ENCODE peak calls at places on chromosomes 4 and X, in six cellular contexts. One of them, this sample, is unnamed.

GRCh38 chrX:30900227-30900626 is 11.2 kb upstream of the TAB3 start:
- DNase-seq in HCT116: no peak
- DNase-seq in cardiac muscle cell: no peak
- DNase-seq in lower lobe of right lung: no peak
- DNase-seq in GM12865: no peak
- DNase-seq in uterus: no peak
- DNase-seq in this sample: no peak

GRCh38 chr4:183082053-183082452 is 17.0 kb upstream of the WWC2 start:
- DNase-seq in GM12865: no peak
- DNase-seq in uterus: no peak
- DNase-seq in HCT116: no peak
- DNase-seq in cardiac muscle cell: no peak
- DNase-seq in lower lobe of right lung: no peak
- DNase-seq in this sample: no peak

GRCh38 chrX:101685923-101686322 is 26.3 kb upstream of the ARMCX2 start:
- DNase-seq in HCT116: no peak
- DNase-seq in uterus: no peak
- DNase-seq in lower lobe of right lung: no peak
- DNase-seq in GM12865: no peak
- DNase-seq in cardiac muscle cell: no peak
- DNase-seq in this sample: no peak

GRCh38 chr4:129342820-129343219 is 246.9 kb downstream of the C4orf33 start:
- DNase-seq in cardiac muscle cell: no peak
- DNase-seq in GM12865: no peak
- DNase-seq in HCT116: no peak
- DNase-seq in lower lobe of right lung: no peak
- DNase-seq in uterus: no peak
- DNase-seq in this sample: no peak

GRCh38 chr4:183398298-183399129 is 45.9 kb upstream of the CDKN2AIP start:
- DNase-seq in cardiac muscle cell: peak
- DNase-seq in GM12865: peak
- DNase-seq in uterus: peak
- DNase-seq in HCT116: no peak
- DNase-seq in lower lobe of right lung: peak
- DNase-seq in this sample: peak

GRCh38 chr4:16259531-16260246 is 33.4 kb upstream of the TAPT1 start:
- DNase-seq in uterus: no peak
- DNase-seq in GM12865: no peak
- DNase-seq in HCT116: no peak
- DNase-seq in cardiac muscle cell: no peak
- DNase-seq in lower lobe of right lung: no peak
- DNase-seq in this sample: no peak

GRCh38 chrX:110346681-110347080 is 12.0 kb upstream of the RTL9 start:
- DNase-seq in uterus: peak
- DNase-seq in lower lobe of right lung: no peak
- DNase-seq in HCT116: no peak
- DNase-seq in cardiac muscle cell: peak
- DNase-seq in GM12865: no peak
- DNase-seq in this sample: no peak

GRCh38 chr4:22471999-22472434 is 43.8 kb downstream of the ADGRA3 start:
- DNase-seq in uterus: no peak
- DNase-seq in cardiac muscle cell: peak
- DNase-seq in lower lobe of right lung: no peak
- DNase-seq in GM12865: no peak
- DNase-seq in HCT116: no peak
- DNase-seq in this sample: no peak

GRCh38 chr4:153159016-153159415 is 45.2 kb upstream of the TRIM2 start:
- DNase-seq in cardiac muscle cell: no peak
- DNase-seq in lower lobe of right lung: no peak
- DNase-seq in uterus: no peak
- DNase-seq in GM12865: no peak
- DNase-seq in HCT116: no peak
- DNase-seq in this sample: no peak

GRCh38 chrX:53284684-53285447 is 3.5 kb upstream of the IQSEC2 start:
- DNase-seq in lower lobe of right lung: peak
- DNase-seq in cardiac muscle cell: peak
- DNase-seq in GM12865: peak
- DNase-seq in uterus: peak
- DNase-seq in HCT116: no peak
- DNase-seq in this sample: peak

GRCh38 chrX:82775426-82775825 is 732.7 kb upstream of the POU3F4 start:
- DNase-seq in cardiac muscle cell: no peak
- DNase-seq in uterus: no peak
- DNase-seq in GM12865: no peak
- DNase-seq in HCT116: no peak
- DNase-seq in lower lobe of right lung: no peak
- DNase-seq in this sample: no peak

GRCh38 chr4:103451341-103451740 is 253.2 kb upstream of the CENPE start:
- DNase-seq in cardiac muscle cell: no peak
- DNase-seq in HCT116: peak
- DNase-seq in uterus: no peak
- DNase-seq in lower lobe of right lung: no peak
- DNase-seq in GM12865: no peak
- DNase-seq in this sample: no peak

GRCh38 chr4:108140328-108140727 is 28.4 kb downstream of the LEF1 start:
- DNase-seq in HCT116: no peak
- DNase-seq in uterus: no peak
- DNase-seq in GM12865: no peak
- DNase-seq in lower lobe of right lung: no peak
- DNase-seq in cardiac muscle cell: no peak
- DNase-seq in this sample: no peak

GRCh38 chr4:42360158-42360557 is 37.1 kb upstream of the SHISA3 start:
- DNase-seq in uterus: no peak
- DNase-seq in cardiac muscle cell: no peak
- DNase-seq in HCT116: no peak
- DNase-seq in lower lobe of right lung: no peak
- DNase-seq in GM12865: no peak
- DNase-seq in this sample: no peak
- H3K4me3 ChIP-seq in uterus: no peak
- H3K4me3 ChIP-seq in cardiac muscle cell: no peak
- H3K4me3 ChIP-seq in HCT116: no peak
- H3K4me3 ChIP-seq in lower lobe of right lung: no peak
- H3K4me3 ChIP-seq in GM12865: no peak
- H3K4me3 ChIP-seq in this sample: peak

DNA sequence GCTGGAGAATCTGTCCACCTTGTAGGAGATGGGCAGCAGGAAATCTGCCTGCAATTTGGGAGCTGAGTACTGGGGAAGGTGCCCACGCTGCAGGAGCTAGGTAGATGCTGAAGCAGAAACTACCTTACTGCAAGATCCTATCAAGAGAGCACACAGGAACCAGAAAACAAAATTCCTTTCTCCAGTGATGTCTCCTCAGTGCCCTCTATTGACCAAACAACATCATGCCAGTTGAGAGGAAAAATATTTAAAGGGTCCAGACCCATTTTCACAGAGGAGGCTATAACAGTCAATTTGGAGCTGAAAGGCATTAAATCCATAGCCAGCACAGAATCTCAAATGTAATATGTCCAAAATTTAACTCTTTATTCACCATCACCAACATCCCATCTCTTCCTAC is 406.8 kb downstream of the SLITRK2 start:
- DNase-seq in lower lobe of right lung: no peak
- DNase-seq in uterus: no peak
- DNase-seq in cardiac muscle cell: no peak
- DNase-seq in GM12865: no peak
- DNase-seq in HCT116: no peak
- DNase-seq in this sample: no peak
- TF ChIP-seq CTCF in lower lobe of right lung: no peak
- TF ChIP-seq CTCF in uterus: no peak
- TF ChIP-seq CTCF in cardiac muscle cell: no peak
- TF ChIP-seq CTCF in GM12865: no peak
- TF ChIP-seq CTCF in HCT116: no peak
- TF ChIP-seq CTCF in this sample: no peak

GRCh38 chr4:10353110-10353509 is 104.1 kb downstream of the ZNF518B start:
- DNase-seq in GM12865: no peak
- DNase-seq in cardiac muscle cell: no peak
- DNase-seq in HCT116: no peak
- DNase-seq in uterus: no peak
- DNase-seq in lower lobe of right lung: no peak
- DNase-seq in this sample: no peak

GRCh38 chr4:10354225-10354624 is 103.0 kb downstream of the ZNF518B start:
- DNase-seq in GM12865: no peak
- DNase-seq in HCT116: no peak
- DNase-seq in uterus: no peak
- DNase-seq in cardiac muscle cell: no peak
- DNase-seq in lower lobe of right lung: no peak
- DNase-seq in this sample: no peak

GRCh38 chr4:10354746-10355145 is 102.5 kb downstream of the ZNF518B start:
- DNase-seq in cardiac muscle cell: no peak
- DNase-seq in GM12865: no peak
- DNase-seq in lower lobe of right lung: no peak
- DNase-seq in HCT116: no peak
- DNase-seq in uterus: no peak
- DNase-seq in this sample: no peak
- H3K4me3 ChIP-seq in cardiac muscle cell: no peak
- H3K4me3 ChIP-seq in GM12865: no peak
- H3K4me3 ChIP-seq in lower lobe of right lung: no peak
- H3K4me3 ChIP-seq in HCT116: no peak
- H3K4me3 ChIP-seq in uterus: no peak
- H3K4me3 ChIP-seq in this sample: no peak

DNA sequence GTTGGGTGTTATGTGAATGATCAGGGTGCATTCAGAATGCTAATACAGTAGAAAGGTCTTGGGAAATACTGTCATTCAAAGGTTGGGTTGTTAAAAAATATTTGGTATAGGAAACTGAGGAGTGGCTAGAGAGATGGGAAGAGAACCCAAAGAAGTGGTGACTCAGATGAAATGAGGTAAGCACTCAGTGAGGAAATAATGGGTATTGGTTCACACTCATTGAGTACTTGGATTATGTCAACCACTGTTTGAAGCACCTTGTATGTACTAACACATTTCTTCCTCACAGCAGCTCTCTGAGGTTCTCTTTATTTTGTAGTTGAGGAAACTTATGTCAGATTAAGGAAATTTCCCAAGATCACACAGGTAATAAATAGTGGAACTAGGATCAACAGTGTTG is 40.8 kb upstream of the NUDT6 start:
- DNase-seq in cardiac muscle cell: no peak
- DNase-seq in uterus: no peak
- DNase-seq in lower lobe of right lung: no peak
- DNase-seq in HCT116: no peak
- DNase-seq in GM12865: no peak
- DNase-seq in this sample: no peak
- TF ChIP-seq CTCF in cardiac muscle cell: no peak
- TF ChIP-seq CTCF in uterus: no peak
- TF ChIP-seq CTCF in lower lobe of right lung: no peak
- TF ChIP-seq CTCF in HCT116: no peak
- TF ChIP-seq CTCF in GM12865: no peak
- TF ChIP-seq CTCF in this sample: no peak

DNA sequence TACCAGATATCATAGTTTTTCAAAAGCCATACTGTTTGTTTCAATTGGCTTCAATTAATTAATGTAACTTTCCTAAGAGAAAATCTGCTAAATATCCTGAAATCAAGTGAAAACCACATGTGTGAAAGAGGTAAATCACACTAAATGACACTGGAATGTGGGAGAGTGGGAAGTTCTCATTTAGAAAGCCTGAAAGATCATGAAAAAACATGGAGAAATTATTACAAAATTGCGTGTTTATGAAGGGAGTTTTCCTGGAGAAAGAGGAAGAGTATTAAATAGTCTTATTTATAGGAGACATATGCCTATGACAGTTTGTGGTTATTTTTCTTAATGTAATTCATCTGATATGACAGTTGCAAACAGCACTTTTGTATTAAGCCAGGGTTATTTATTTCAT is 183.7 kb downstream of the DKK2 start:
- DNase-seq in GM12865: no peak
- DNase-seq in uterus: no peak
- DNase-seq in HCT116: no peak
- DNase-seq in cardiac muscle cell: no peak
- DNase-seq in lower lobe of right lung: no peak
- DNase-seq in this sample: no peak
- H3K4me3 ChIP-seq in GM12865: no peak
- H3K4me3 ChIP-seq in uterus: no peak
- H3K4me3 ChIP-seq in HCT116: no peak
- H3K4me3 ChIP-seq in cardiac muscle cell: no peak
- H3K4me3 ChIP-seq in lower lobe of right lung: no peak
- H3K4me3 ChIP-seq in this sample: no peak

GRCh38 chrX:1450381-1451161 is 2.1 kb downstream of the ASMTL start:
- DNase-seq in lower lobe of right lung: no peak
- DNase-seq in uterus: no peak
- DNase-seq in GM12865: no peak
- DNase-seq in HCT116: no peak
- DNase-seq in cardiac muscle cell: no peak
- DNase-seq in this sample: no peak

GRCh38 chrX:1452497-1453389 is at the start of gene ASMTL:
- DNase-seq in HCT116: peak
- DNase-seq in uterus: peak
- DNase-seq in cardiac muscle cell: peak
- DNase-seq in lower lobe of right lung: peak
- DNase-seq in GM12865: peak
- DNase-seq in this sample: peak

GRCh38 chrX:1451251-1451675 is 1.4 kb downstream of the ASMTL start:
- DNase-seq in GM12865: no peak
- DNase-seq in cardiac muscle cell: no peak
- DNase-seq in lower lobe of right lung: no peak
- DNase-seq in uterus: no peak
- DNase-seq in HCT116: no peak
- DNase-seq in this sample: no peak

GRCh38 chrX:1453390-1453783 is 678 bp upstream of the ASMTL start:
- DNase-seq in lower lobe of right lung: peak
- DNase-seq in GM12865: no peak
- DNase-seq in HCT116: no peak
- DNase-seq in cardiac muscle cell: no peak
- DNase-seq in uterus: no peak
- DNase-seq in this sample: peak

GRCh38 chrX:1451676-1452496 is 823 bp downstream of the ASMTL start:
- DNase-seq in uterus: peak
- DNase-seq in HCT116: no peak
- DNase-seq in lower lobe of right lung: no peak
- DNase-seq in cardiac muscle cell: no peak
- DNase-seq in GM12865: no peak
- DNase-seq in this sample: peak
- TF ChIP-seq CTCF in uterus: no peak
- TF ChIP-seq CTCF in HCT116: no peak
- TF ChIP-seq CTCF in lower lobe of right lung: no peak
- TF ChIP-seq CTCF in cardiac muscle cell: no peak
- TF ChIP-seq CTCF in GM12865: no peak
- TF ChIP-seq CTCF in this sample: no peak

DNA sequence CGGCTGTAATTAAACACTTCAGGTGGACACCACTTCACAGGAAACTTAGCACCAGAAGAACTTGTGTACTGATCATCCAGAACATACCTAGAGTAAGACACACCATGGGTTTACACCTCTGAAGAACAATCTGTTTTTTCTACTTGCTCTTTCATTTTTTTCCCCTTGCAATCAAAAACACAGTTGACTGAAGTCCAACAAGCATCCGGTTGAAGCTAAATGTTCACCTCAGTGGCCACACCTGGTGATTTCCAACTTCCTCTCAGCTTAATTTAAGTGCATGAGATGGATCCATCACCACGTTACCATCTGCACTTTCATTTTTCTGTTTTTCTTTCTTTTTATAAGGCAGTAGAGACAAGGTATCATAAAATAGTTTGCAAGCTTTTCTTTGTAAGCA is 4.9 kb upstream of the TXK start:
- DNase-seq in HCT116: no peak
- DNase-seq in cardiac muscle cell: no peak
- DNase-seq in uterus: no peak
- DNase-seq in lower lobe of right lung: no peak
- DNase-seq in GM12865: peak
- DNase-seq in this sample: no peak
- H3K4me3 ChIP-seq in HCT116: no peak
- H3K4me3 ChIP-seq in cardiac muscle cell: no peak
- H3K4me3 ChIP-seq in uterus: no peak
- H3K4me3 ChIP-seq in lower lobe of right lung: no peak
- H3K4me3 ChIP-seq in GM12865: no peak
- H3K4me3 ChIP-seq in this sample: no peak

This sample was measured in psoas muscle.